ENCODE peak calls at places on chromosome 17, in eight cellular contexts. One of them, this sample, is unnamed.

GRCh38 chr17:16415031-16415924 is at the start of gene TRPV2:
- DNase-seq in foreskin fibroblast: no peak
- DNase-seq in endothelial cell: no peak
- DNase-seq in stimulated activated naive B cell treated with anti-CD40 and anti-IgM and Interleukin-4, amounts not matched to agents 10 μg/mL and 1 μg/mL and 100 μg/mL, for 72 hours: peak
- DNase-seq in cardiac muscle cell: peak
- DNase-seq in aorta: no peak
- DNase-seq in GM13977: peak
- DNase-seq in NCI-H345: no peak
- DNase-seq in this sample: peak

GRCh38 chr17:40469805-40470675 is 26.8 kb downstream of the IGFBP4 start:
- DNase-seq in foreskin fibroblast: no peak
- DNase-seq in endothelial cell: no peak
- DNase-seq in stimulated activated naive B cell treated with anti-CD40 and anti-IgM and Interleukin-4, amounts not matched to agents 10 μg/mL and 1 μg/mL and 100 μg/mL, for 72 hours: no peak
- DNase-seq in cardiac muscle cell: no peak
- DNase-seq in aorta: no peak
- DNase-seq in GM13977: no peak
- DNase-seq in NCI-H345: no peak
- DNase-seq in this sample: no peak

GRCh38 chr17:44269118-44269794 is 1.3 kb upstream of the SLC4A1 start:
- DNase-seq in foreskin fibroblast: no peak
- DNase-seq in endothelial cell: no peak
- DNase-seq in stimulated activated naive B cell treated with anti-CD40 and anti-IgM and Interleukin-4, amounts not matched to agents 10 μg/mL and 1 μg/mL and 100 μg/mL, for 72 hours: no peak
- DNase-seq in cardiac muscle cell: no peak
- DNase-seq in aorta: no peak
- DNase-seq in GM13977: no peak
- DNase-seq in NCI-H345: no peak
- DNase-seq in this sample: no peak

GRCh38 chr17:27466376-27466747 is 10.1 kb downstream of the KSR1 start:
- DNase-seq in foreskin fibroblast: no peak
- DNase-seq in endothelial cell: peak
- DNase-seq in stimulated activated naive B cell treated with anti-CD40 and anti-IgM and Interleukin-4, amounts not matched to agents 10 μg/mL and 1 μg/mL and 100 μg/mL, for 72 hours: no peak
- DNase-seq in cardiac muscle cell: no peak
- DNase-seq in aorta: no peak
- DNase-seq in GM13977: no peak
- DNase-seq in NCI-H345: no peak
- DNase-seq in this sample: peak

GRCh38 chr17:79760197-79760906 is 17.6 kb upstream of the CBX2 start:
- DNase-seq in foreskin fibroblast: no peak
- DNase-seq in endothelial cell: no peak
- DNase-seq in stimulated activated naive B cell treated with anti-CD40 and anti-IgM and Interleukin-4, amounts not matched to agents 10 μg/mL and 1 μg/mL and 100 μg/mL, for 72 hours: no peak
- DNase-seq in cardiac muscle cell: no peak
- DNase-seq in aorta: no peak
- DNase-seq in GM13977: no peak
- DNase-seq in NCI-H345: no peak
- DNase-seq in this sample: no peak

GRCh38 chr17:78263063-78263735 is 31.8 kb downstream of the TMEM235 start:
- DNase-seq in foreskin fibroblast: no peak
- DNase-seq in endothelial cell: no peak
- DNase-seq in stimulated activated naive B cell treated with anti-CD40 and anti-IgM and Interleukin-4, amounts not matched to agents 10 μg/mL and 1 μg/mL and 100 μg/mL, for 72 hours: no peak
- DNase-seq in cardiac muscle cell: no peak
- DNase-seq in aorta: peak
- DNase-seq in GM13977: no peak
- DNase-seq in NCI-H345: no peak
- DNase-seq in this sample: no peak

GRCh38 chr17:7782237-7782636 is 51.8 kb upstream of the KDM6B start:
- DNase-seq in foreskin fibroblast: peak
- DNase-seq in endothelial cell: no peak
- DNase-seq in stimulated activated naive B cell treated with anti-CD40 and anti-IgM and Interleukin-4, amounts not matched to agents 10 μg/mL and 1 μg/mL and 100 μg/mL, for 72 hours: no peak
- DNase-seq in cardiac muscle cell: no peak
- DNase-seq in aorta: no peak
- DNase-seq in GM13977: no peak
- DNase-seq in NCI-H345: no peak
- DNase-seq in this sample: no peak

GRCh38 chr17:7042507-7043194 is 1.2 kb downstream of the SLC16A11 start:
- DNase-seq in foreskin fibroblast: no peak
- DNase-seq in endothelial cell: no peak
- DNase-seq in stimulated activated naive B cell treated with anti-CD40 and anti-IgM and Interleukin-4, amounts not matched to agents 10 μg/mL and 1 μg/mL and 100 μg/mL, for 72 hours: no peak
- DNase-seq in cardiac muscle cell: no peak
- DNase-seq in aorta: no peak
- DNase-seq in GM13977: peak
- DNase-seq in NCI-H345: no peak
- DNase-seq in this sample: no peak

GRCh38 chr17:2122641-2123302 is 67.9 kb downstream of the HIC1 start:
- DNase-seq in foreskin fibroblast: peak
- DNase-seq in endothelial cell: no peak
- DNase-seq in stimulated activated naive B cell treated with anti-CD40 and anti-IgM and Interleukin-4, amounts not matched to agents 10 μg/mL and 1 μg/mL and 100 μg/mL, for 72 hours: peak
- DNase-seq in cardiac muscle cell: no peak
- DNase-seq in aorta: peak
- DNase-seq in GM13977: peak
- DNase-seq in NCI-H345: peak
- DNase-seq in this sample: no peak

This sample was measured in T-helper 1 cell.